ENCODE peak calls at places on chromosomes 12 and 14, in six cellular contexts. G, N, Z, V, Y and O are unnamed samples.

GRCh38 chr12:53173085-53173715 is 7.3 kb upstream of the ZNF740 start:
- DNase-seq in Z (no peak), Y (no peak), G (no peak), V (no peak), N (peak), O (no peak)

GRCh38 chr12:132109741-132110140 is 34.4 kb downstream of the DDX51 start:
- DNase-seq in Y (no peak), N (no peak), V (no peak), Z (no peak), G (no peak), O (no peak)

GRCh38 chr14:85529803-85530574 is at the start of gene FLRT2:
- DNase-seq in N (peak), V (no peak), G (no peak), Z (no peak), Y (peak), O (no peak)

GRCh38 chr14:65200454-65200853 is 98.1 kb upstream of the MAX start:
- DNase-seq in N (no peak), Y (no peak), Z (no peak), V (no peak), G (no peak), O (no peak)

GRCh38 chr14:37139710-37140109 is 32.7 kb downstream of the SLC25A21 start:
- DNase-seq in Z (no peak), G (no peak), N (no peak), V (no peak), Y (no peak), O (no peak)

GRCh38 chr14:26597136-26598080 is at the start of gene NOVA1:
- DNase-seq in V (peak), Y (peak), N (peak), G (peak), Z (no peak), O (peak)

GRCh38 chr12:49366652-49367380 is 446 bp upstream of the SPATS2 start:
- DNase-seq in V (peak), N (peak), Z (peak), Y (peak), G (peak), O (peak)

GRCh38 chr14:38226366-38226765 is 18.7 kb downstream of the SSTR1 start:
- DNase-seq in V (no peak), Y (no peak), Z (no peak), N (no peak), G (no peak), O (no peak)

GRCh38 chr14:77791225-77791600 is 8.7 kb upstream of the ADCK1 start:
- DNase-seq in N (no peak), Y (no peak), G (no peak), V (no peak), Z (no peak), O (no peak)

GRCh38 chr14:58747181-58747580 is 109.4 kb downstream of the DACT1 start:
- DNase-seq in G (no peak), Y (no peak), V (no peak), Z (no peak), N (no peak), O (no peak)

GRCh38 chr12:92928431-92928961 is 599 bp downstream of the EEA1 start:
- DNase-seq in N (peak), Y (peak), G (peak), Z (peak), V (no peak), O (no peak)

GRCh38 chr12:71900091-71900490 is 38.6 kb upstream of the TPH2 start:
- DNase-seq in G (no peak), V (no peak), Y (no peak), Z (no peak), N (no peak), O (no peak)

GRCh38 chr14:68649461-68650189 is 143.2 kb downstream of the ZFP36L1 start:
- DNase-seq in Y (no peak), N (no peak), Z (no peak), G (no peak), V (no peak), O (no peak)

GRCh38 chr12:1517007-1517406 is 77.4 kb downstream of the FBXL14 start:
- DNase-seq in V (no peak), Y (no peak), G (no peak), Z (no peak), N (peak), O (no peak)

GRCh38 chr12:76669981-76670380 is 93.9 kb upstream of the ZDHHC17 start:
- DNase-seq in Y (no peak), N (no peak), G (no peak), Z (no peak), V (no peak), O (no peak)

GRCh38 chr14:59215757-59216156 is 27.3 kb downstream of the DAAM1 start:
- DNase-seq in Y (no peak), N (no peak), G (no peak), Z (no peak), V (no peak), O (no peak)

GRCh38 chr12:119668315-119668651 is 350 bp downstream of the PRKAB1 start:
- DNase-seq in Z (no peak), Y (no peak), N (no peak), G (no peak), V (peak), O (no peak)

GRCh38 chr14:76235628-76236027 is 83.9 kb downstream of the GPATCH2L start:
- DNase-seq in N (no peak), G (no peak), Y (no peak), Z (no peak), V (no peak), O (no peak)

GRCh38 chr12:46699986-46700385 is 125.8 kb downstream of the SLC38A4 start:
- DNase-seq in G (no peak), Z (no peak), N (no peak), V (no peak), Y (no peak), O (no peak)